ENCODE peak calls at places on chromosomes 16 and 17, in eight cellular contexts. One of them, this sample, is unnamed.

GRCh38 chr16:87806608-87807546 is 41.1 kb upstream of the KLHDC4 start:
- DNase-seq in amniotic epithelial cell: peak
- DNase-seq in astrocyte of the spinal cord: peak
- DNase-seq in NCI-H1417: peak
- DNase-seq in activated T-helper 1 cell treated with anti-CD3 and anti-CD28 coated beads, Interleukin-2, amount 50 U/mL, for 16 hours: no peak
- DNase-seq in activated CD4-positive, alpha-beta T cell treated with anti-CD3 and anti-CD28 coated beads for 48 hours: peak
- DNase-seq in ovary: no peak
- DNase-seq in NCI-H446 treated with DMSO at 0.1 percent for 48 hours: no peak
- DNase-seq in this sample: peak

GRCh38 chr16:23914935-23915549 is 79.3 kb downstream of the PRKCB start:
- DNase-seq in activated CD4-positive, alpha-beta T cell treated with anti-CD3 and anti-CD28 coated beads for 48 hours: no peak
- DNase-seq in ovary: no peak
- DNase-seq in NCI-H1417: peak
- DNase-seq in astrocyte of the spinal cord: no peak
- DNase-seq in amniotic epithelial cell: no peak
- DNase-seq in activated T-helper 1 cell treated with anti-CD3 and anti-CD28 coated beads, Interleukin-2, amount 50 U/mL, for 16 hours: no peak
- DNase-seq in NCI-H446 treated with DMSO at 0.1 percent for 48 hours: no peak
- DNase-seq in this sample: no peak

GRCh38 chr16:51524555-51525373 is 373.7 kb upstream of the SALL1 start:
- DNase-seq in activated CD4-positive, alpha-beta T cell treated with anti-CD3 and anti-CD28 coated beads for 48 hours: no peak
- DNase-seq in activated T-helper 1 cell treated with anti-CD3 and anti-CD28 coated beads, Interleukin-2, amount 50 U/mL, for 16 hours: no peak
- DNase-seq in NCI-H446 treated with DMSO at 0.1 percent for 48 hours: no peak
- DNase-seq in NCI-H1417: no peak
- DNase-seq in ovary: no peak
- DNase-seq in astrocyte of the spinal cord: peak
- DNase-seq in amniotic epithelial cell: peak
- DNase-seq in this sample: no peak

GRCh38 chr17:43728081-43728480 is 30.5 kb downstream of the SOST start:
- DNase-seq in amniotic epithelial cell: no peak
- DNase-seq in astrocyte of the spinal cord: no peak
- DNase-seq in activated CD4-positive, alpha-beta T cell treated with anti-CD3 and anti-CD28 coated beads for 48 hours: no peak
- DNase-seq in NCI-H1417: no peak
- DNase-seq in NCI-H446 treated with DMSO at 0.1 percent for 48 hours: no peak
- DNase-seq in activated T-helper 1 cell treated with anti-CD3 and anti-CD28 coated beads, Interleukin-2, amount 50 U/mL, for 16 hours: no peak
- DNase-seq in ovary: no peak
- DNase-seq in this sample: no peak

GRCh38 chr16:70746040-70746707 is 54.8 kb downstream of the VAC14 start:
- DNase-seq in NCI-H1417: no peak
- DNase-seq in NCI-H446 treated with DMSO at 0.1 percent for 48 hours: no peak
- DNase-seq in activated CD4-positive, alpha-beta T cell treated with anti-CD3 and anti-CD28 coated beads for 48 hours: peak
- DNase-seq in activated T-helper 1 cell treated with anti-CD3 and anti-CD28 coated beads, Interleukin-2, amount 50 U/mL, for 16 hours: no peak
- DNase-seq in amniotic epithelial cell: peak
- DNase-seq in astrocyte of the spinal cord: peak
- DNase-seq in ovary: peak
- DNase-seq in this sample: peak

GRCh38 chr17:55416470-55417052 is 5.1 kb downstream of the MMD start:
- DNase-seq in NCI-H1417: no peak
- DNase-seq in ovary: no peak
- DNase-seq in activated CD4-positive, alpha-beta T cell treated with anti-CD3 and anti-CD28 coated beads for 48 hours: no peak
- DNase-seq in astrocyte of the spinal cord: no peak
- DNase-seq in NCI-H446 treated with DMSO at 0.1 percent for 48 hours: no peak
- DNase-seq in activated T-helper 1 cell treated with anti-CD3 and anti-CD28 coated beads, Interleukin-2, amount 50 U/mL, for 16 hours: no peak
- DNase-seq in amniotic epithelial cell: peak
- DNase-seq in this sample: no peak

GRCh38 chr16:48608452-48608851 is 1.5 kb downstream of the N4BP1 start:
- DNase-seq in astrocyte of the spinal cord: no peak
- DNase-seq in NCI-H446 treated with DMSO at 0.1 percent for 48 hours: no peak
- DNase-seq in activated T-helper 1 cell treated with anti-CD3 and anti-CD28 coated beads, Interleukin-2, amount 50 U/mL, for 16 hours: no peak
- DNase-seq in amniotic epithelial cell: no peak
- DNase-seq in ovary: no peak
- DNase-seq in NCI-H1417: no peak
- DNase-seq in activated CD4-positive, alpha-beta T cell treated with anti-CD3 and anti-CD28 coated beads for 48 hours: no peak
- DNase-seq in this sample: no peak

GRCh38 chr17:48488548-48489106 is 42.2 kb downstream of the HOXB1 start:
- DNase-seq in amniotic epithelial cell: peak
- DNase-seq in activated CD4-positive, alpha-beta T cell treated with anti-CD3 and anti-CD28 coated beads for 48 hours: no peak
- DNase-seq in activated T-helper 1 cell treated with anti-CD3 and anti-CD28 coated beads, Interleukin-2, amount 50 U/mL, for 16 hours: no peak
- DNase-seq in NCI-H1417: no peak
- DNase-seq in astrocyte of the spinal cord: no peak
- DNase-seq in NCI-H446 treated with DMSO at 0.1 percent for 48 hours: no peak
- DNase-seq in ovary: no peak
- DNase-seq in this sample: no peak

GRCh38 chr16:12503201-12503600 is 300.5 kb downstream of the CPPED1 start:
- DNase-seq in activated T-helper 1 cell treated with anti-CD3 and anti-CD28 coated beads, Interleukin-2, amount 50 U/mL, for 16 hours: no peak
- DNase-seq in NCI-H446 treated with DMSO at 0.1 percent for 48 hours: no peak
- DNase-seq in ovary: no peak
- DNase-seq in activated CD4-positive, alpha-beta T cell treated with anti-CD3 and anti-CD28 coated beads for 48 hours: no peak
- DNase-seq in NCI-H1417: peak
- DNase-seq in amniotic epithelial cell: no peak
- DNase-seq in astrocyte of the spinal cord: no peak
- DNase-seq in this sample: no peak

GRCh38 chr16:70529051-70529777 is 5.6 kb downstream of the SF3B3 start:
- DNase-seq in NCI-H446 treated with DMSO at 0.1 percent for 48 hours: peak
- DNase-seq in activated CD4-positive, alpha-beta T cell treated with anti-CD3 and anti-CD28 coated beads for 48 hours: no peak
- DNase-seq in NCI-H1417: no peak
- DNase-seq in activated T-helper 1 cell treated with anti-CD3 and anti-CD28 coated beads, Interleukin-2, amount 50 U/mL, for 16 hours: no peak
- DNase-seq in astrocyte of the spinal cord: peak
- DNase-seq in amniotic epithelial cell: peak
- DNase-seq in ovary: no peak
- DNase-seq in this sample: no peak

GRCh38 chr16:85720319-85720637 is 30.6 kb downstream of the C16orf74 start:
- DNase-seq in NCI-H1417: no peak
- DNase-seq in NCI-H446 treated with DMSO at 0.1 percent for 48 hours: no peak
- DNase-seq in astrocyte of the spinal cord: no peak
- DNase-seq in ovary: no peak
- DNase-seq in amniotic epithelial cell: peak
- DNase-seq in activated T-helper 1 cell treated with anti-CD3 and anti-CD28 coated beads, Interleukin-2, amount 50 U/mL, for 16 hours: no peak
- DNase-seq in activated CD4-positive, alpha-beta T cell treated with anti-CD3 and anti-CD28 coated beads for 48 hours: no peak
- DNase-seq in this sample: no peak

GRCh38 chr16:88408561-88408960 is 25.8 kb downstream of the ZNF469 start:
- DNase-seq in amniotic epithelial cell: no peak
- DNase-seq in NCI-H1417: no peak
- DNase-seq in NCI-H446 treated with DMSO at 0.1 percent for 48 hours: no peak
- DNase-seq in activated CD4-positive, alpha-beta T cell treated with anti-CD3 and anti-CD28 coated beads for 48 hours: no peak
- DNase-seq in activated T-helper 1 cell treated with anti-CD3 and anti-CD28 coated beads, Interleukin-2, amount 50 U/mL, for 16 hours: no peak
- DNase-seq in ovary: no peak
- DNase-seq in astrocyte of the spinal cord: no peak
- DNase-seq in this sample: no peak

GRCh38 chr16:88700636-88701482 is 5.3 kb downstream of the RNF166 start:
- DNase-seq in ovary: peak
- DNase-seq in NCI-H446 treated with DMSO at 0.1 percent for 48 hours: no peak
- DNase-seq in astrocyte of the spinal cord: peak
- DNase-seq in NCI-H1417: no peak
- DNase-seq in amniotic epithelial cell: peak
- DNase-seq in activated T-helper 1 cell treated with anti-CD3 and anti-CD28 coated beads, Interleukin-2, amount 50 U/mL, for 16 hours: peak
- DNase-seq in activated CD4-positive, alpha-beta T cell treated with anti-CD3 and anti-CD28 coated beads for 48 hours: peak
- DNase-seq in this sample: peak

GRCh38 chr16:68416057-68417046 is 32.0 kb downstream of the SMPD3 start:
- DNase-seq in activated T-helper 1 cell treated with anti-CD3 and anti-CD28 coated beads, Interleukin-2, amount 50 U/mL, for 16 hours: no peak
- DNase-seq in activated CD4-positive, alpha-beta T cell treated with anti-CD3 and anti-CD28 coated beads for 48 hours: no peak
- DNase-seq in NCI-H1417: peak
- DNase-seq in NCI-H446 treated with DMSO at 0.1 percent for 48 hours: no peak
- DNase-seq in astrocyte of the spinal cord: no peak
- DNase-seq in amniotic epithelial cell: no peak
- DNase-seq in ovary: no peak
- DNase-seq in this sample: no peak

GRCh38 chr17:2745317-2746037 is 4.0 kb downstream of the CCDC92B start:
- DNase-seq in ovary: no peak
- DNase-seq in NCI-H1417: no peak
- DNase-seq in activated T-helper 1 cell treated with anti-CD3 and anti-CD28 coated beads, Interleukin-2, amount 50 U/mL, for 16 hours: no peak
- DNase-seq in astrocyte of the spinal cord: no peak
- DNase-seq in amniotic epithelial cell: no peak
- DNase-seq in activated CD4-positive, alpha-beta T cell treated with anti-CD3 and anti-CD28 coated beads for 48 hours: no peak
- DNase-seq in NCI-H446 treated with DMSO at 0.1 percent for 48 hours: no peak
- DNase-seq in this sample: no peak

GRCh38 chr16:22677024-22677830 is 136.7 kb upstream of the HS3ST2 start:
- DNase-seq in NCI-H1417: no peak
- DNase-seq in astrocyte of the spinal cord: no peak
- DNase-seq in activated T-helper 1 cell treated with anti-CD3 and anti-CD28 coated beads, Interleukin-2, amount 50 U/mL, for 16 hours: no peak
- DNase-seq in ovary: no peak
- DNase-seq in NCI-H446 treated with DMSO at 0.1 percent for 48 hours: no peak
- DNase-seq in activated CD4-positive, alpha-beta T cell treated with anti-CD3 and anti-CD28 coated beads for 48 hours: no peak
- DNase-seq in amniotic epithelial cell: no peak
- DNase-seq in this sample: no peak